ENCODE peak calls at places on chromosomes 1 and 21, in eight cellular contexts. Z, T, M, V, F, I, N and G are unnamed samples.

GRCh38 chr1:163807331-163807730 is 485.6 kb downstream of the NUF2 start:
- DNase-seq in I (no peak), V (no peak), T (no peak), M (no peak), N (no peak), F (no peak), Z (no peak), G (no peak)

GRCh38 chr1:218785928-218786327 is 387.8 kb upstream of the LYPLAL1 start:
- DNase-seq in I (no peak), M (peak), N (no peak), F (no peak), V (no peak), T (peak), Z (no peak), G (no peak)

GRCh38 chr1:58739851-58740466 is 40.1 kb upstream of the MYSM1 start:
- DNase-seq in I (no peak), Z (peak), M (peak), N (no peak), V (no peak), T (peak), F (peak), G (peak)

GRCh38 chr1:34872133-34872503 is 12.6 kb upstream of the SMIM12 start:
- DNase-seq in N (no peak), V (no peak), Z (no peak), T (no peak), I (no peak), F (no peak), M (no peak), G (no peak)

GRCh38 chr1:232192781-232193450 is 437.0 kb downstream of the SIPA1L2 start:
- DNase-seq in T (no peak), N (no peak), I (no peak), V (no peak), M (no peak), Z (no peak), F (no peak), G (no peak)

GRCh38 chr1:228734881-228735801 is at the start of gene RHOU:
- DNase-seq in T (peak), Z (peak), F (peak), M (peak), I (peak), N (peak), V (no peak), G (peak)

GRCh38 chr1:65020774-65021173 is 54.4 kb upstream of the JAK1 start:
- DNase-seq in F (peak), V (no peak), N (no peak), I (no peak), Z (no peak), T (no peak), M (no peak), G (no peak)

GRCh38 chr1:205783904-205784303 is 8.6 kb upstream of the RAB29 start:
- DNase-seq in M (peak), T (no peak), F (no peak), Z (no peak), N (no peak), V (no peak), I (no peak), G (no peak)

GRCh38 chr1:82323144-82323543 is 522.4 kb downstream of the ADGRL2 start:
- DNase-seq in I (no peak), F (no peak), T (no peak), Z (no peak), M (no peak), V (no peak), N (no peak), G (no peak)

GRCh38 chr1:81126989-81127571 is 673.7 kb upstream of the ADGRL2 start:
- DNase-seq in Z (no peak), F (no peak), T (no peak), N (no peak), M (peak), I (no peak), V (no peak), G (no peak)

GRCh38 chr1:163436133-163436532 is 114.4 kb downstream of the NUF2 start:
- DNase-seq in M (no peak), N (no peak), Z (no peak), V (no peak), F (no peak), I (no peak), T (no peak), G (no peak)

GRCh38 chr1:46422261-46422871 is 28.2 kb downstream of the FAAH start:
- DNase-seq in V (no peak), T (no peak), I (no peak), F (no peak), N (no peak), Z (no peak), M (no peak), G (no peak)

GRCh38 chr1:85607126-85607912 is 26.8 kb downstream of the CCN1 start:
- DNase-seq in M (peak), N (no peak), Z (peak), T (no peak), I (no peak), V (peak), F (peak), G (no peak)

GRCh38 chr1:233635765-233636502 is 22.0 kb downstream of the KCNK1 start:
- DNase-seq in N (no peak), V (peak), Z (no peak), I (no peak), M (no peak), T (no peak), F (no peak), G (no peak)

GRCh38 chr1:229848762-229849677 is 218.0 kb upstream of the GALNT2 start:
- DNase-seq in N (no peak), I (no peak), V (no peak), Z (no peak), M (peak), F (peak), T (no peak), G (peak)

GRCh38 chr1:41573803-41574713 is 89.6 kb upstream of the EDN2 start:
- DNase-seq in M (peak), Z (peak), N (peak), V (peak), I (peak), F (peak), T (peak), G (peak)

GRCh38 chr1:247007511-247008405 is at the start of gene ZNF695:
- DNase-seq in Z (peak), F (peak), V (peak), M (peak), I (peak), N (no peak), T (peak), G (peak)

GRCh38 chr1:42747125-42747524 is 7.1 kb upstream of the CLDN19 start:
- DNase-seq in T (peak), Z (peak), V (no peak), F (no peak), N (no peak), I (peak), M (peak), G (no peak)

GRCh38 chr1:153494976-153495535 is 34.6 kb upstream of the S100A7 start:
- DNase-seq in Z (peak), T (peak), V (no peak), F (peak), I (peak), M (peak), N (peak), G (peak)

GRCh38 chr1:214603819-214604252 is 841 bp downstream of the CENPF start:
- DNase-seq in F (no peak), N (no peak), V (no peak), M (peak), Z (no peak), I (peak), T (peak), G (no peak)

GRCh38 chr1:232868793-232869491 is 63.7 kb downstream of the MAP10 start:
- DNase-seq in F (peak), M (peak), V (peak), T (no peak), I (no peak), Z (no peak), N (no peak), G (no peak)

GRCh38 chr1:89610457-89610991 is 22.4 kb upstream of the LRRC8C start:
- DNase-seq in N (no peak), V (no peak), F (no peak), T (no peak), Z (no peak), M (no peak), I (peak), G (no peak)

GRCh38 chr1:160767417-160768294 is 28.3 kb upstream of the LY9 start:
- DNase-seq in M (no peak), I (peak), T (no peak), F (no peak), V (no peak), N (no peak), Z (no peak), G (no peak)

GRCh38 chr1:185284106-185284505 is 32.9 kb downstream of the IVNS1ABP start:
- DNase-seq in F (no peak), N (no peak), Z (no peak), T (no peak), M (no peak), I (no peak), V (no peak), G (no peak)

GRCh38 chr1:2802421-2802961 is 998 bp upstream of the TTC34 start:
- DNase-seq in N (no peak), T (no peak), M (no peak), Z (no peak), V (no peak), I (no peak), F (no peak), G (no peak)

GRCh38 chr1:6200188-6200809 is 904 bp upstream of the RPL22 start:
- DNase-seq in T (no peak), N (no peak), I (no peak), Z (no peak), F (no peak), V (no peak), M (no peak), G (no peak)

GRCh38 chr1:232622378-232622777 is 7.6 kb downstream of the SIPA1L2 start:
- DNase-seq in T (peak), V (no peak), N (no peak), F (no peak), I (no peak), Z (no peak), M (no peak), G (no peak)

GRCh38 chr1:15128520-15129313 is 24.8 kb upstream of the TMEM51 start:
- DNase-seq in I (peak), T (peak), Z (peak), N (peak), F (peak), M (peak), V (peak), G (peak)

GRCh38 chr21:41364308-41364707 is 2.5 kb downstream of the MX2 start:
- DNase-seq in N (no peak), F (no peak), T (no peak), M (no peak), V (no peak), Z (no peak), I (no peak), G (no peak)

GRCh38 chr1:211541715-211542477 is 37.1 kb downstream of the SLC30A1 start:
- DNase-seq in V (no peak), F (no peak), I (no peak), Z (no peak), T (peak), M (peak), N (no peak), G (no peak)

GRCh38 chr1:1624443-1625403 is 7.2 kb upstream of the MMP23B start:
- DNase-seq in Z (no peak), N (no peak), T (no peak), M (no peak), I (no peak), F (no peak), V (no peak), G (no peak)

GRCh38 chr21:32463367-32463766 is 50.9 kb downstream of the EVA1C start:
- DNase-seq in T (no peak), N (no peak), F (peak), V (peak), Z (no peak), M (no peak), I (no peak), G (no peak)

GRCh38 chr1:16145988-16146887 is 9.6 kb downstream of the EPHA2 start:
- DNase-seq in T (peak), V (peak), I (no peak), Z (peak), N (no peak), M (peak), F (no peak), G (no peak)

GRCh38 chr1:78319603-78320002 is 171.2 kb upstream of the PTGFR start:
- DNase-seq in M (no peak), I (no peak), F (no peak), Z (no peak), V (no peak), N (no peak), T (no peak), G (no peak)

GRCh38 chr1:92065042-92065441 is 10.2 kb downstream of the SETSIP start:
- DNase-seq in V (no peak), F (no peak), Z (no peak), N (no peak), I (no peak), M (no peak), T (no peak), G (no peak)

GRCh38 chr1:118899340-118899739 is 88.8 kb downstream of the TBX15 start:
- DNase-seq in T (no peak), M (no peak), Z (no peak), I (no peak), N (no peak), F (no peak), V (no peak), G (no peak)

GRCh38 chr1:78651247-78651646 is 1.6 kb downstream of the IFI44 start:
- DNase-seq in V (no peak), I (peak), M (peak), Z (no peak), F (peak), N (no peak), T (no peak), G (no peak)

GRCh38 chr1:231139125-231139649 is 22.7 kb upstream of the TRIM67 start:
- DNase-seq in Z (no peak), I (no peak), M (peak), N (no peak), F (peak), T (no peak), V (peak), G (no peak)